ENCODE peak calls at places on chromosome 9, in ten cellular contexts. M, A, S, L, J, B, P, I, Q and W are unnamed samples.

GRCh38 chr9:86126998-86127972 is 27.9 kb upstream of the GOLM1 start:
- DNase-seq in M (no peak), I (peak; percentile 69), S (peak; percentile 56), B (no peak), J (peak; percentile 98), Q (no peak), A (peak; percentile 95), L (peak; percentile 83), P (peak; percentile 62), W (no peak)

GRCh38 chr9:94663139-94663538 is 23.8 kb upstream of the FBP1 start:
- DNase-seq in P (no peak), Q (no peak), B (no peak), S (no peak), A (no peak), J (no peak), I (no peak), M (no peak), L (no peak), W (no peak)

GRCh38 chr9:37290881-37291485 is 131.5 kb upstream of the GRHPR start:
- DNase-seq in M (no peak), I (no peak), S (no peak), Q (no peak), B (no peak), J (peak; percentile 7), A (no peak), L (peak; percentile 76), P (peak; percentile 69), W (peak; percentile 24)

GRCh38 chr9:14080940-14081621 is 232.9 kb downstream of the NFIB start:
- DNase-seq in P (peak; percentile 59), B (no peak), S (no peak), A (no peak), Q (no peak), J (no peak), I (no peak), M (no peak), L (no peak), W (no peak)

GRCh38 chr9:9791621-9792020 is 821.2 kb downstream of the PTPRD start:
- DNase-seq in I (no peak), B (no peak), P (no peak), A (peak; percentile 2), S (no peak), Q (no peak), J (peak; percentile 58), M (no peak), L (peak; percentile 2), W (no peak)

GRCh38 chr9:35695801-35696420 is 6.2 kb upstream of the TPM2 start:
- DNase-seq in B (no peak), J (peak; percentile 91), Q (no peak), A (no peak), I (no peak), L (no peak), P (no peak), S (no peak), M (no peak), W (no peak)

GRCh38 chr9:124284940-124285441 is 27.2 kb downstream of the NEK6 start:
- DNase-seq in I (peak; percentile 84), J (no peak), P (no peak), M (no peak), Q (no peak), S (peak; percentile 51), B (no peak), L (peak; percentile 64), A (no peak), W (no peak)

GRCh38 chr9:76761448-76761847 is 2.8 kb upstream of the PCA3 start:
- DNase-seq in A (peak; percentile 3), I (no peak), M (no peak), Q (no peak), L (no peak), P (no peak), J (peak; percentile 26), B (no peak), S (no peak), W (no peak)

GRCh38 chr9:134885647-134886412 is 5.2 kb downstream of the FCN2 start:
- DNase-seq in P (no peak), A (no peak), I (no peak), M (no peak), J (no peak), S (no peak), B (no peak), Q (no peak), L (no peak), W (no peak)

GRCh38 chr9:115144706-115145105 is 26.7 kb upstream of the TNC start:
- DNase-seq in I (no peak), A (no peak), J (no peak), Q (no peak), M (no peak), P (no peak), S (no peak), B (no peak), L (no peak), W (no peak)

GRCh38 chr9:129284607-129285291 is 106.7 kb upstream of the IER5L start:
- DNase-seq in P (no peak), J (peak; percentile 61), S (no peak), L (no peak), Q (no peak), I (peak; percentile 13), A (no peak), B (no peak), M (no peak), W (no peak)

GRCh38 chr9:36484124-36484523 is 84.1 kb upstream of the RNF38 start:
- DNase-seq in L (no peak), P (no peak), Q (no peak), J (no peak), B (no peak), S (no peak), M (no peak), A (no peak), I (no peak), W (no peak)